ENCODE peak calls at places on chromosomes 4 and X, in four cellular contexts. G is GM20000, K is astrocyte of the spinal cord, T is AG04450. C is an unnamed sample.

GRCh38 chr4:75146223-75146622 is 213.3 kb downstream of the PARM1 start:
- DNase-seq in G (no peak), K (no peak), T (no peak), C (peak; percentile 16)

GRCh38 chrX:20361081-20361889 is 94.6 kb upstream of the RPS6KA3 start:
- DNase-seq in G (no peak), K (no peak), T (no peak), C (no peak)

GRCh38 chrX:36422368-36422767 is 502.8 kb downstream of the CFAP47 start:
- DNase-seq in G (no peak), K (no peak), T (no peak), C (no peak)

GRCh38 chrX:15441464-15441863 is 51.7 kb downstream of the PIR start:
- DNase-seq in G (no peak), K (no peak), T (no peak), C (no peak)

GRCh38 chrX:76202471-76202870 is 29.6 kb downstream of the PBDC1 start:
- DNase-seq in G (no peak), K (no peak), T (no peak), C (no peak)

GRCh38 chr4:82217986-82218715 is 155.6 kb downstream of the HNRNPD start:
- DNase-seq in G (no peak), K (no peak), T (no peak), C (no peak)

GRCh38 chrX:41334866-41335589 is 1.1 kb downstream of the DDX3X start:
- DNase-seq in G (peak; percentile 43), K (peak; percentile 70), T (no peak), C (peak; percentile 84)

GRCh38 chrX:66162331-66162822 is 1.7 kb upstream of the HEPH start:
- DNase-seq in G (no peak), K (no peak), T (no peak), C (no peak)

GRCh38 chrX:8037593-8038348 is 110.6 kb upstream of the PNPLA4 start:
- DNase-seq in G (no peak), K (no peak), T (no peak), C (no peak)

GRCh38 chr4:176123710-176124407 is 58.2 kb downstream of the WDR17 start:
- DNase-seq in G (peak; percentile 52), K (peak; percentile 14), T (no peak), C (peak; percentile 52)

GRCh38 chr4:159398236-159398638 is 295.4 kb downstream of the RAPGEF2 start:
- DNase-seq in G (no peak), K (peak; percentile 37), T (no peak), C (no peak)

GRCh38 chr4:108427946-108428345 is 192.4 kb upstream of the RPL34 start:
- DNase-seq in G (no peak), K (no peak), T (no peak), C (no peak)

DNA sequence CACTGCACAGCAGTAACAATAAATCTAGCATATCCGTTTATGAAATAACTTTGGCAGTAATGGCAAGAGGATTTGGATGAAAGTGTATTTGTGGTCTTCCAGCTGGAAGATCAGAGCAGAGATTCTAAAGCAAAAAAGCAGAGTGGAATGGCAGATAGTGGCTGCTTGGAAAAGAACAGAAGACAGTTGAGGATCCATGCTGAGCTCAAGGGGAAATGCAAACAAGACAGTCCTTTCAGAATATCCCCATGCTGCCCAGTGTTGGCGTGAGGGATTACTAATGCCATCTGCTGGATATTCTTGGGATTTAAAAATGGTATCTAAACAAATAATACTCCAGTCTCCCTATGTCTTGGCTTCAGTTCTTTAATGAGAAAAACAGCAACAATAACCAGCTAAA is 629.1 kb upstream of the ATOH1 start:
- DNase-seq in G (peak; percentile 4), K (peak; percentile 61), T (no peak), C (no peak)
- TF ChIP-seq CTCF in G (no peak), K (peak; percentile 41), T (peak; percentile 55), C (peak; percentile 21)

GRCh38 chrX:1059576-1060561 is 152.6 kb downstream of the CRLF2 start:
- DNase-seq in G (no peak), K (no peak), T (no peak), C (no peak)
- TF ChIP-seq CTCF in G (no peak), K (no peak), T (no peak), C (no peak)

GRCh38 chr4:41177016-41177415 is 37.3 kb downstream of the APBB2 start:
- DNase-seq in G (no peak), K (peak; percentile 79), T (no peak), C (no peak)
- TF ChIP-seq CTCF in G (no peak), K (peak; percentile 34), T (peak; percentile 29), C (no peak)

GRCh38 chrX:102341867-102342266 is 94.9 kb downstream of the NXF2 start:
- DNase-seq in G (no peak), K (no peak), T (no peak), C (no peak)
- TF ChIP-seq CTCF in G (no peak), K (no peak), T (peak; percentile 28), C (no peak)

GRCh38 chr4:141220655-141221605 is at the start of gene ZNF330:
- DNase-seq in G (peak; percentile 93), K (peak; percentile 92), T (peak; percentile 81), C (peak; percentile 88)
- TF ChIP-seq CTCF in G (no peak), K (peak; percentile 24), T (peak; percentile 33), C (peak; percentile 24)

DNA sequence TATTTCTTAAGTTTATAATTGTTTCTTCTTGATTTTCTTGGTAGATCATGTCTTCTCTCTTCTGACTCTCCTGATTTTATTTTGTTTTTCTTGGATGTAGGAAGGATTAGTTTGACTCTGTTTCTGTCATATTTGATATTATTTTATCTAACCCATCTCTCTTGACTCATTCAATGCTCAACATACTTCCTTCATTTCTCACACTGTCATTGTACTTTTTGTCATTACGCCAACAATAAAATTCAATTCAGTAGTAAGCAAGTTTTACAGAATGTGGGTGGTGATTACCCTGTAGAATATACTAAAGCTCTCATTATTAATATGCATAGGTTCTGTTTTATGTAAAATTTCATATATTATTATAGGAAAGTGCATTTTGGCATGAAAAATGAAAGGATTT is 1303.0 kb upstream of the AGA start:
- DNase-seq in G (no peak), K (no peak), T (no peak), C (no peak)
- TF ChIP-seq CTCF in G (no peak), K (no peak), T (no peak), C (no peak)

GRCh38 chrX:113950081-113950678 is 633.7 kb upstream of the HTR2C start:
- DNase-seq in G (no peak), K (no peak), T (no peak), C (no peak)

GRCh38 chrX:113947548-113947947 is 636.3 kb upstream of the HTR2C start:
- DNase-seq in G (no peak), K (no peak), T (no peak), C (no peak)
- TF ChIP-seq CTCF in G (no peak), K (no peak), T (no peak), C (no peak)